ENCODE peak calls at places on chromosomes 16 and 17, in six cellular contexts. One of them, this sample, is unnamed.

GRCh38 chr17:27492470-27492869 is 36.2 kb downstream of the KSR1 start:
- DNase-seq in pancreas: no peak
- DNase-seq in BJ: no peak
- DNase-seq in A673: no peak
- DNase-seq in Peyer's patch: no peak
- DNase-seq in tibial nerve: no peak
- DNase-seq in this sample: no peak

GRCh38 chr17:63840591-63841349 is 1.7 kb downstream of the SMARCD2 start:
- DNase-seq in pancreas: no peak
- DNase-seq in BJ: no peak
- DNase-seq in A673: no peak
- DNase-seq in Peyer's patch: no peak
- DNase-seq in tibial nerve: peak; percentile 63
- DNase-seq in this sample: no peak

GRCh38 chr16:590165-590874 is 454 bp downstream of the RAB40C start:
- DNase-seq in pancreas: peak; percentile 82
- DNase-seq in BJ: no peak
- DNase-seq in A673: peak; percentile 37
- DNase-seq in Peyer's patch: no peak
- DNase-seq in tibial nerve: peak; percentile 21
- DNase-seq in this sample: no peak

GRCh38 chr16:17397499-17397891 is 73.3 kb downstream of the XYLT1 start:
- DNase-seq in pancreas: no peak
- DNase-seq in BJ: no peak
- DNase-seq in A673: no peak
- DNase-seq in Peyer's patch: no peak
- DNase-seq in tibial nerve: peak; percentile 37
- DNase-seq in this sample: no peak

GRCh38 chr16:81237282-81237681 is 1.2 kb upstream of the BCO1 start:
- DNase-seq in pancreas: no peak
- DNase-seq in BJ: no peak
- DNase-seq in A673: no peak
- DNase-seq in Peyer's patch: peak; percentile 67
- DNase-seq in tibial nerve: no peak
- DNase-seq in this sample: no peak

GRCh38 chr16:8859913-8860881 is 8.6 kb downstream of the CARHSP1 start:
- DNase-seq in pancreas: no peak
- DNase-seq in BJ: no peak
- DNase-seq in A673: no peak
- DNase-seq in Peyer's patch: no peak
- DNase-seq in tibial nerve: peak; percentile 80
- DNase-seq in this sample: no peak

GRCh38 chr17:50425682-50426471 is at the start of gene ACSF2:
- DNase-seq in pancreas: peak; percentile 90
- DNase-seq in BJ: no peak
- DNase-seq in A673: peak; percentile 71
- DNase-seq in Peyer's patch: peak; percentile 90
- DNase-seq in tibial nerve: peak; percentile 60
- DNase-seq in this sample: peak; percentile 90

GRCh38 chr17:75639771-75640555 is 6.7 kb downstream of the SMIM5 start:
- DNase-seq in pancreas: peak; percentile 58
- DNase-seq in BJ: no peak
- DNase-seq in A673: no peak
- DNase-seq in Peyer's patch: peak; percentile 64
- DNase-seq in tibial nerve: no peak
- DNase-seq in this sample: no peak

GRCh38 chr16:89216315-89217137 is 977 bp upstream of the ZNF778 start:
- DNase-seq in pancreas: peak; percentile 78
- DNase-seq in BJ: peak; percentile 27
- DNase-seq in A673: peak; percentile 88
- DNase-seq in Peyer's patch: peak; percentile 87
- DNase-seq in tibial nerve: peak; percentile 90
- DNase-seq in this sample: peak; percentile 84

GRCh38 chr17:81471804-81472456 is 40.7 kb downstream of the ACTG1 start:
- DNase-seq in pancreas: no peak
- DNase-seq in BJ: peak; percentile 76
- DNase-seq in A673: peak; percentile 98
- DNase-seq in Peyer's patch: no peak
- DNase-seq in tibial nerve: peak; percentile 94
- DNase-seq in this sample: no peak

GRCh38 chr16:64311241-64311640 is 810.6 kb downstream of the CDH11 start:
- DNase-seq in pancreas: no peak
- DNase-seq in BJ: no peak
- DNase-seq in A673: no peak
- DNase-seq in Peyer's patch: no peak
- DNase-seq in tibial nerve: no peak
- DNase-seq in this sample: no peak

GRCh38 chr16:10938844-10939648 is 3.2 kb downstream of the DEXI start:
- DNase-seq in pancreas: peak; percentile 27
- DNase-seq in BJ: no peak
- DNase-seq in A673: no peak
- DNase-seq in Peyer's patch: no peak
- DNase-seq in tibial nerve: no peak
- DNase-seq in this sample: no peak

GRCh38 chr16:165539-166374 is at the start of gene HBM:
- DNase-seq in pancreas: no peak
- DNase-seq in BJ: no peak
- DNase-seq in A673: no peak
- DNase-seq in Peyer's patch: no peak
- DNase-seq in tibial nerve: no peak
- DNase-seq in this sample: no peak

GRCh38 chr16:54071516-54071915 is 215.1 kb downstream of the IRX3 start:
- DNase-seq in pancreas: no peak
- DNase-seq in BJ: no peak
- DNase-seq in A673: no peak
- DNase-seq in Peyer's patch: no peak
- DNase-seq in tibial nerve: no peak
- DNase-seq in this sample: no peak

GRCh38 chr17:28230011-28230410 is 89.0 kb upstream of the TMEM97 start:
- DNase-seq in pancreas: no peak
- DNase-seq in BJ: no peak
- DNase-seq in A673: no peak
- DNase-seq in Peyer's patch: no peak
- DNase-seq in tibial nerve: no peak
- DNase-seq in this sample: no peak

GRCh38 chr17:45310380-45311324 is 6.2 kb downstream of the MAP3K14 start:
- DNase-seq in pancreas: no peak
- DNase-seq in BJ: no peak
- DNase-seq in A673: no peak
- DNase-seq in Peyer's patch: peak; percentile 85
- DNase-seq in tibial nerve: no peak
- DNase-seq in this sample: no peak

GRCh38 chr16:64356267-64356666 is 765.6 kb downstream of the CDH11 start:
- DNase-seq in pancreas: no peak
- DNase-seq in BJ: peak; percentile 92
- DNase-seq in A673: peak; percentile 77
- DNase-seq in Peyer's patch: no peak
- DNase-seq in tibial nerve: no peak
- DNase-seq in this sample: no peak

GRCh38 chr16:88633684-88634140 is 4.7 kb upstream of the IL17C start:
- DNase-seq in pancreas: no peak
- DNase-seq in BJ: no peak
- DNase-seq in A673: no peak
- DNase-seq in Peyer's patch: no peak
- DNase-seq in tibial nerve: no peak
- DNase-seq in this sample: peak; percentile 82

GRCh38 chr16:83723244-83723643 is 84.5 kb upstream of the HSBP1 start:
- DNase-seq in pancreas: no peak
- DNase-seq in BJ: no peak
- DNase-seq in A673: no peak
- DNase-seq in Peyer's patch: no peak
- DNase-seq in tibial nerve: no peak
- DNase-seq in this sample: no peak

GRCh38 chr17:1201132-1201702 is 21.4 kb upstream of the ABR start:
- DNase-seq in pancreas: no peak
- DNase-seq in BJ: no peak
- DNase-seq in A673: no peak
- DNase-seq in Peyer's patch: no peak
- DNase-seq in tibial nerve: no peak
- DNase-seq in this sample: no peak

GRCh38 chr17:61431594-61432311 is 20.5 kb upstream of the TBX4 start:
- DNase-seq in pancreas: no peak
- DNase-seq in BJ: no peak
- DNase-seq in A673: no peak
- DNase-seq in Peyer's patch: no peak
- DNase-seq in tibial nerve: no peak
- DNase-seq in this sample: no peak

GRCh38 chr17:60577147-60577925 is 22.7 kb upstream of the PPM1D start:
- DNase-seq in pancreas: no peak
- DNase-seq in BJ: no peak
- DNase-seq in A673: no peak
- DNase-seq in Peyer's patch: no peak
- DNase-seq in tibial nerve: peak; percentile 41
- DNase-seq in this sample: peak; percentile 29

GRCh38 chr17:49696233-49696761 is 11.5 kb downstream of the SLC35B1 start:
- DNase-seq in pancreas: no peak
- DNase-seq in BJ: no peak
- DNase-seq in A673: no peak
- DNase-seq in Peyer's patch: no peak
- DNase-seq in tibial nerve: no peak
- DNase-seq in this sample: peak; percentile 79

GRCh38 chr16:3295783-3296182 is 9.4 kb downstream of the TIGD7 start:
- DNase-seq in pancreas: no peak
- DNase-seq in BJ: no peak
- DNase-seq in A673: no peak
- DNase-seq in Peyer's patch: no peak
- DNase-seq in tibial nerve: no peak
- DNase-seq in this sample: no peak

GRCh38 chr17:40819528-40820125 is 2.8 kb downstream of the KRT10 start:
- DNase-seq in pancreas: no peak
- DNase-seq in BJ: no peak
- DNase-seq in A673: no peak
- DNase-seq in Peyer's patch: no peak
- DNase-seq in tibial nerve: peak; percentile 7
- DNase-seq in this sample: no peak

GRCh38 chr16:69193860-69194259 is 6.9 kb downstream of the SNTB2 start:
- DNase-seq in pancreas: no peak
- DNase-seq in BJ: no peak
- DNase-seq in A673: no peak
- DNase-seq in Peyer's patch: no peak
- DNase-seq in tibial nerve: no peak
- DNase-seq in this sample: no peak

GRCh38 chr16:426906-427249 is 1.4 kb downstream of the RAB11FIP3 start:
- DNase-seq in pancreas: no peak
- DNase-seq in BJ: no peak
- DNase-seq in A673: no peak
- DNase-seq in Peyer's patch: no peak
- DNase-seq in tibial nerve: peak; percentile 14
- DNase-seq in this sample: no peak

GRCh38 chr17:66813314-66813713 is 21.6 kb upstream of the CACNG5 start:
- DNase-seq in pancreas: no peak
- DNase-seq in BJ: no peak
- DNase-seq in A673: no peak
- DNase-seq in Peyer's patch: no peak
- DNase-seq in tibial nerve: no peak
- DNase-seq in this sample: no peak

GRCh38 chr16:10128397-10129258 is 53.6 kb downstream of the GRIN2A start:
- DNase-seq in pancreas: no peak
- DNase-seq in BJ: no peak
- DNase-seq in A673: no peak
- DNase-seq in Peyer's patch: no peak
- DNase-seq in tibial nerve: no peak
- DNase-seq in this sample: no peak

GRCh38 chr16:56667581-56668571 is at the start of gene MT1G:
- DNase-seq in pancreas: peak; percentile 92
- DNase-seq in BJ: no peak
- DNase-seq in A673: peak; percentile 63
- DNase-seq in Peyer's patch: peak; percentile 94
- DNase-seq in tibial nerve: no peak
- DNase-seq in this sample: no peak

GRCh38 chr16:73161977-73162376 is 114.0 kb upstream of the ZFHX3 start:
- DNase-seq in pancreas: no peak
- DNase-seq in BJ: no peak
- DNase-seq in A673: no peak
- DNase-seq in Peyer's patch: no peak
- DNase-seq in tibial nerve: no peak
- DNase-seq in this sample: no peak

GRCh38 chr16:55501549-55502322 is 7.1 kb upstream of the LPCAT2 start:
- DNase-seq in pancreas: no peak
- DNase-seq in BJ: no peak
- DNase-seq in A673: no peak
- DNase-seq in Peyer's patch: no peak
- DNase-seq in tibial nerve: peak; percentile 4
- DNase-seq in this sample: peak; percentile 12
- TF ChIP-seq CTCF in pancreas: no peak
- TF ChIP-seq CTCF in BJ: peak; percentile 50
- TF ChIP-seq CTCF in A673: peak; percentile 45
- TF ChIP-seq CTCF in Peyer's patch: no peak
- TF ChIP-seq CTCF in tibial nerve: no peak
- TF ChIP-seq CTCF in this sample: no peak

GRCh38 chr16:77784441-77785356 is 3.7 kb upstream of the VAT1L start:
- DNase-seq in pancreas: peak; percentile 54
- DNase-seq in BJ: no peak
- DNase-seq in A673: no peak
- DNase-seq in Peyer's patch: no peak
- DNase-seq in tibial nerve: no peak
- DNase-seq in this sample: no peak
- TF ChIP-seq CTCF in pancreas: no peak
- TF ChIP-seq CTCF in BJ: peak; percentile 14
- TF ChIP-seq CTCF in A673: peak; percentile 19
- TF ChIP-seq CTCF in Peyer's patch: no peak
- TF ChIP-seq CTCF in tibial nerve: no peak
- TF ChIP-seq CTCF in this sample: peak; percentile 10

GRCh38 chr17:70564006-70564620 is 394.8 kb downstream of the KCNJ2 start:
- DNase-seq in pancreas: no peak
- DNase-seq in BJ: no peak
- DNase-seq in A673: no peak
- DNase-seq in Peyer's patch: no peak
- DNase-seq in tibial nerve: no peak
- DNase-seq in this sample: no peak

GRCh38 chr17:70563301-70563820 is 394.0 kb downstream of the KCNJ2 start:
- DNase-seq in pancreas: no peak
- DNase-seq in BJ: no peak
- DNase-seq in A673: no peak
- DNase-seq in Peyer's patch: no peak
- DNase-seq in tibial nerve: no peak
- DNase-seq in this sample: no peak

GRCh38 chr17:70558821-70559220 is 389.5 kb downstream of the KCNJ2 start:
- DNase-seq in pancreas: no peak
- DNase-seq in BJ: no peak
- DNase-seq in A673: peak; percentile 1
- DNase-seq in Peyer's patch: no peak
- DNase-seq in tibial nerve: no peak
- DNase-seq in this sample: no peak

GRCh38 chr17:70562137-70562536 is 392.8 kb downstream of the KCNJ2 start:
- DNase-seq in pancreas: no peak
- DNase-seq in BJ: no peak
- DNase-seq in A673: no peak
- DNase-seq in Peyer's patch: no peak
- DNase-seq in tibial nerve: no peak
- DNase-seq in this sample: no peak

GRCh38 chr17:70560471-70560870 is 391.1 kb downstream of the KCNJ2 start:
- DNase-seq in pancreas: no peak
- DNase-seq in BJ: no peak
- DNase-seq in A673: no peak
- DNase-seq in Peyer's patch: no peak
- DNase-seq in tibial nerve: no peak
- DNase-seq in this sample: no peak
- TF ChIP-seq CTCF in pancreas: no peak
- TF ChIP-seq CTCF in BJ: no peak
- TF ChIP-seq CTCF in A673: no peak
- TF ChIP-seq CTCF in Peyer's patch: no peak
- TF ChIP-seq CTCF in tibial nerve: no peak
- TF ChIP-seq CTCF in this sample: no peak

GRCh38 chr16:19991614-19992013 is 82.1 kb downstream of the GPR139 start:
- DNase-seq in pancreas: no peak
- DNase-seq in BJ: no peak
- DNase-seq in A673: no peak
- DNase-seq in Peyer's patch: no peak
- DNase-seq in tibial nerve: no peak
- DNase-seq in this sample: no peak
- TF ChIP-seq CTCF in pancreas: no peak
- TF ChIP-seq CTCF in BJ: no peak
- TF ChIP-seq CTCF in A673: no peak
- TF ChIP-seq CTCF in Peyer's patch: no peak
- TF ChIP-seq CTCF in tibial nerve: no peak
- TF ChIP-seq CTCF in this sample: no peak